ENCODE peak calls at places on chromosomes 3 and 15, in four cellular contexts. U, N, Y and B are unnamed samples.
A peak's percentile ranks its signal among the peaks of the same experiment; 100 is the strongest.

GRCh38 chr3:193598202-193598601 is 5.2 kb downstream of the OPA1 start:
- DNase-seq in U (no peak), Y (no peak), N (no peak), B (no peak)

GRCh38 chr15:78434134-78434533 is 3.9 kb upstream of the IREB2 start:
- DNase-seq in U (no peak), Y (no peak), N (no peak), B (no peak)

GRCh38 chr3:23949784-23950183 is 4.7 kb downstream of the NR1D2 start:
- DNase-seq in Y (peak; percentile 19), U (no peak), N (no peak), B (no peak)

GRCh38 chr15:91491131-91491950 is 362.2 kb upstream of the SLCO3A1 start:
- DNase-seq in U (peak; percentile 27), Y (no peak), N (no peak), B (no peak)

GRCh38 chr3:10518506-10519150 is 13.2 kb upstream of the ATP2B2 start:
- DNase-seq in N (no peak), Y (no peak), U (peak; percentile 68), B (no peak)

GRCh38 chr3:135081451-135082434 is 286.7 kb downstream of the EPHB1 start:
- DNase-seq in N (no peak), Y (no peak), U (no peak), B (no peak)

GRCh38 chr3:58801541-58801940 is 135.0 kb upstream of the FAM3D start:
- DNase-seq in N (no peak), Y (no peak), U (no peak), B (no peak)

GRCh38 chr3:15367059-15367458 is 34.7 kb upstream of the SH3BP5 start:
- DNase-seq in N (no peak), U (peak; percentile 74), Y (no peak), B (no peak)

GRCh38 chr3:97481416-97481815 is 283.1 kb upstream of the ARL6 start:
- DNase-seq in U (no peak), N (no peak), Y (no peak), B (no peak)

GRCh38 chr3:151960956-151961580 is 87.6 kb downstream of the SUCNR1 start:
- DNase-seq in U (no peak), Y (no peak), N (no peak), B (no peak)

GRCh38 chr15:52343831-52344230 is 48.2 kb upstream of the MYO5C start:
- DNase-seq in N (no peak), U (peak; percentile 77), Y (no peak), B (no peak)

GRCh38 chr3:138331143-138331894 is 1.7 kb upstream of the NME9 start:
- DNase-seq in N (no peak), Y (no peak), U (peak; percentile 41), B (no peak)

GRCh38 chr3:105676621-105677300 is 192.1 kb downstream of the CBLB start:
- DNase-seq in U (no peak), N (no peak), Y (no peak), B (no peak)

GRCh38 chr3:39065197-39065596 is 13.4 kb downstream of the WDR48 start:
- DNase-seq in U (peak; percentile 70), Y (no peak), N (no peak), B (peak; percentile 12)